ENCODE peak calls at places on chromosomes 1 and 21, in four cellular contexts. One of them, this sample, is unnamed.

GRCh38 chr1:91557039-91557690 is 56.5 kb downstream of the CDC7 start:
- DNase-seq in brain microvascular endothelial cell: no peak
- DNase-seq in left lobe of liver: no peak
- DNase-seq in OCI-LY7: no peak
- DNase-seq in this sample: no peak

GRCh38 chr1:90936061-90936460 is 85.8 kb downstream of the ZNF644 start:
- DNase-seq in brain microvascular endothelial cell: no peak
- DNase-seq in left lobe of liver: no peak
- DNase-seq in OCI-LY7: no peak
- DNase-seq in this sample: no peak

GRCh38 chr1:55284856-55285255 is 69.7 kb upstream of the USP24 start:
- DNase-seq in brain microvascular endothelial cell: peak; percentile 43
- DNase-seq in left lobe of liver: no peak
- DNase-seq in OCI-LY7: peak; percentile 26
- DNase-seq in this sample: peak; percentile 58

GRCh38 chr21:26766826-26767325 is 78.3 kb downstream of the ADAMTS1 start:
- DNase-seq in brain microvascular endothelial cell: no peak
- DNase-seq in left lobe of liver: no peak
- DNase-seq in OCI-LY7: no peak
- DNase-seq in this sample: no peak

GRCh38 chr1:28236656-28237331 is 870 bp downstream of the ATP5IF1 start:
- DNase-seq in brain microvascular endothelial cell: no peak
- DNase-seq in left lobe of liver: no peak
- DNase-seq in OCI-LY7: no peak
- DNase-seq in this sample: no peak

GRCh38 chr21:37009740-37010341 is 3.3 kb downstream of the RIPPLY3 start:
- DNase-seq in brain microvascular endothelial cell: peak; percentile 72
- DNase-seq in left lobe of liver: peak; percentile 90
- DNase-seq in OCI-LY7: peak; percentile 57
- DNase-seq in this sample: peak; percentile 91

GRCh38 chr1:87176514-87176913 is 152.2 kb upstream of the LMO4 start:
- DNase-seq in brain microvascular endothelial cell: no peak
- DNase-seq in left lobe of liver: no peak
- DNase-seq in OCI-LY7: no peak
- DNase-seq in this sample: peak; percentile 70

GRCh38 chr1:182337736-182338571 is 53.6 kb downstream of the GLUL start:
- DNase-seq in brain microvascular endothelial cell: no peak
- DNase-seq in left lobe of liver: no peak
- DNase-seq in OCI-LY7: no peak
- DNase-seq in this sample: peak; percentile 36

GRCh38 chr1:222048030-222048632 is 306.2 kb upstream of the DUSP10 start:
- DNase-seq in brain microvascular endothelial cell: peak; percentile 56
- DNase-seq in left lobe of liver: no peak
- DNase-seq in OCI-LY7: no peak
- DNase-seq in this sample: peak; percentile 3

GRCh38 chr1:54792686-54793282 is 8.3 kb downstream of the TTC22 start:
- DNase-seq in brain microvascular endothelial cell: no peak
- DNase-seq in left lobe of liver: no peak
- DNase-seq in OCI-LY7: no peak
- DNase-seq in this sample: no peak

GRCh38 chr1:202972046-202972445 is 5.0 kb upstream of the CYB5R1 start:
- DNase-seq in brain microvascular endothelial cell: no peak
- DNase-seq in left lobe of liver: no peak
- DNase-seq in OCI-LY7: no peak
- DNase-seq in this sample: no peak

GRCh38 chr1:2049225-2049516 is 1.0 kb upstream of the PRKCZ start:
- DNase-seq in brain microvascular endothelial cell: no peak
- DNase-seq in left lobe of liver: no peak
- DNase-seq in OCI-LY7: no peak
- DNase-seq in this sample: no peak

GRCh38 chr1:157390646-157391045 is 161.7 kb downstream of the FCRL5 start:
- DNase-seq in brain microvascular endothelial cell: peak; percentile 73
- DNase-seq in left lobe of liver: no peak
- DNase-seq in OCI-LY7: no peak
- DNase-seq in this sample: no peak

GRCh38 chr1:58460469-58460868 is 86.1 kb downstream of the OMA1 start:
- DNase-seq in brain microvascular endothelial cell: peak; percentile 34
- DNase-seq in left lobe of liver: no peak
- DNase-seq in OCI-LY7: no peak
- DNase-seq in this sample: peak; percentile 15

GRCh38 chr1:27403065-27403726 is 10.8 kb downstream of the GPR3 start:
- DNase-seq in brain microvascular endothelial cell: no peak
- DNase-seq in left lobe of liver: no peak
- DNase-seq in OCI-LY7: peak; percentile 87
- DNase-seq in this sample: peak; percentile 28

GRCh38 chr21:26447932-26448331 is 125.2 kb downstream of the CYYR1 start:
- DNase-seq in brain microvascular endothelial cell: no peak
- DNase-seq in left lobe of liver: no peak
- DNase-seq in OCI-LY7: no peak
- DNase-seq in this sample: no peak

GRCh38 chr1:178645826-178646200 is 79.2 kb upstream of the RALGPS2 start:
- DNase-seq in brain microvascular endothelial cell: peak; percentile 70
- DNase-seq in left lobe of liver: no peak
- DNase-seq in OCI-LY7: no peak
- DNase-seq in this sample: no peak

GRCh38 chr21:44466351-44466954 is 11.1 kb downstream of the LRRC3 start:
- DNase-seq in brain microvascular endothelial cell: no peak
- DNase-seq in left lobe of liver: peak; percentile 43
- DNase-seq in OCI-LY7: no peak
- DNase-seq in this sample: no peak

GRCh38 chr1:161763522-161764098 is 2.5 kb upstream of the ATF6 start:
- DNase-seq in brain microvascular endothelial cell: no peak
- DNase-seq in left lobe of liver: no peak
- DNase-seq in OCI-LY7: peak; percentile 62
- DNase-seq in this sample: peak; percentile 46

GRCh38 chr1:22788298-22788697 is 77.7 kb downstream of the EPHB2 start:
- DNase-seq in brain microvascular endothelial cell: no peak
- DNase-seq in left lobe of liver: no peak
- DNase-seq in OCI-LY7: no peak
- DNase-seq in this sample: no peak

GRCh38 chr1:44471911-44472439 is 66.9 kb downstream of the RNF220 start:
- DNase-seq in brain microvascular endothelial cell: no peak
- DNase-seq in left lobe of liver: no peak
- DNase-seq in OCI-LY7: no peak
- DNase-seq in this sample: no peak

GRCh38 chr1:18354657-18355056 is 126.1 kb upstream of the KLHDC7A start:
- DNase-seq in brain microvascular endothelial cell: no peak
- DNase-seq in left lobe of liver: no peak
- DNase-seq in OCI-LY7: no peak
- DNase-seq in this sample: no peak

GRCh38 chr1:172930142-172930541 is 120.6 kb downstream of the TNFSF18 start:
- DNase-seq in brain microvascular endothelial cell: no peak
- DNase-seq in left lobe of liver: no peak
- DNase-seq in OCI-LY7: no peak
- DNase-seq in this sample: no peak

GRCh38 chr1:163069655-163070277 is 605 bp downstream of the RGS4 start:
- DNase-seq in brain microvascular endothelial cell: no peak
- DNase-seq in left lobe of liver: no peak
- DNase-seq in OCI-LY7: no peak
- DNase-seq in this sample: no peak

GRCh38 chr1:51512120-51512519 is 6.9 kb downstream of the EPS15 start:
- DNase-seq in brain microvascular endothelial cell: no peak
- DNase-seq in left lobe of liver: no peak
- DNase-seq in OCI-LY7: peak; percentile 55
- DNase-seq in this sample: no peak

GRCh38 chr1:91755176-91755575 is 130.8 kb downstream of the TGFBR3 start:
- DNase-seq in brain microvascular endothelial cell: no peak
- DNase-seq in left lobe of liver: no peak
- DNase-seq in OCI-LY7: no peak
- DNase-seq in this sample: no peak

GRCh38 chr1:152745289-152745704 is 12.5 kb upstream of the KPRP start:
- DNase-seq in brain microvascular endothelial cell: no peak
- DNase-seq in left lobe of liver: no peak
- DNase-seq in OCI-LY7: peak; percentile 2
- DNase-seq in this sample: no peak

GRCh38 chr1:203557390-203557789 is 63.4 kb downstream of the OPTC start:
- DNase-seq in brain microvascular endothelial cell: peak; percentile 53
- DNase-seq in left lobe of liver: no peak
- DNase-seq in OCI-LY7: no peak
- DNase-seq in this sample: no peak

GRCh38 chr1:57204942-57205787 is 218.7 kb downstream of the DAB1 start:
- DNase-seq in brain microvascular endothelial cell: no peak
- DNase-seq in left lobe of liver: no peak
- DNase-seq in OCI-LY7: no peak
- DNase-seq in this sample: no peak

GRCh38 chr1:237672748-237673147 is 218.0 kb downstream of the ZP4 start:
- DNase-seq in brain microvascular endothelial cell: no peak
- DNase-seq in left lobe of liver: no peak
- DNase-seq in OCI-LY7: peak; percentile 1
- DNase-seq in this sample: peak; percentile 11

GRCh38 chr1:180917306-180918065 is 4.8 kb downstream of the KIAA1614 start:
- DNase-seq in brain microvascular endothelial cell: peak; percentile 9
- DNase-seq in left lobe of liver: no peak
- DNase-seq in OCI-LY7: no peak
- DNase-seq in this sample: peak; percentile 60

GRCh38 chr1:227518876-227519275 is 44.5 kb upstream of the ZNF678 start:
- DNase-seq in brain microvascular endothelial cell: no peak
- DNase-seq in left lobe of liver: no peak
- DNase-seq in OCI-LY7: no peak
- DNase-seq in this sample: no peak

GRCh38 chr1:169312084-169312954 is 55.3 kb downstream of the NME7 start:
- DNase-seq in brain microvascular endothelial cell: peak; percentile 98
- DNase-seq in left lobe of liver: no peak
- DNase-seq in OCI-LY7: no peak
- DNase-seq in this sample: peak; percentile 83

GRCh38 chr1:153400244-153400643 is 9.4 kb upstream of the S100A8 start:
- DNase-seq in brain microvascular endothelial cell: no peak
- DNase-seq in left lobe of liver: peak; percentile 32
- DNase-seq in OCI-LY7: no peak
- DNase-seq in this sample: no peak

GRCh38 chr1:28855469-28855944 is 43.5 kb downstream of the OPRD1 start:
- DNase-seq in brain microvascular endothelial cell: no peak
- DNase-seq in left lobe of liver: no peak
- DNase-seq in OCI-LY7: no peak
- DNase-seq in this sample: no peak

This sample was measured in KBM-7.